ENCODE peak calls at places on chromosomes 4 and X, in four cellular contexts. One of them, this sample, is unnamed.

GRCh38 chr4:173169428-173170209 is 1.0 kb downstream of the GALNT7 start:
- DNase-seq in iris pigment epithelial cell: peak
- DNase-seq in stimulated activated CD8-positive, alpha-beta memory T cell treated with anti-CD3 and anti-CD28 coated beads, Interleukin-4, amount 100 ng/mL, for 24 hours: peak
- DNase-seq in activated naive CD4-positive, alpha-beta T cell: peak
- DNase-seq in this sample: peak

GRCh38 chr4:121728798-121729226 is 32.0 kb upstream of the ANXA5 start:
- DNase-seq in iris pigment epithelial cell: peak
- DNase-seq in stimulated activated CD8-positive, alpha-beta memory T cell treated with anti-CD3 and anti-CD28 coated beads, Interleukin-4, amount 100 ng/mL, for 24 hours: no peak
- DNase-seq in activated naive CD4-positive, alpha-beta T cell: no peak
- DNase-seq in this sample: peak

GRCh38 chr4:5963611-5964010 is 54.6 kb downstream of the C4orf50 start:
- DNase-seq in iris pigment epithelial cell: no peak
- DNase-seq in stimulated activated CD8-positive, alpha-beta memory T cell treated with anti-CD3 and anti-CD28 coated beads, Interleukin-4, amount 100 ng/mL, for 24 hours: no peak
- DNase-seq in activated naive CD4-positive, alpha-beta T cell: no peak
- DNase-seq in this sample: no peak

GRCh38 chr4:18020671-18021469 is 685 bp downstream of the LCORL start:
- DNase-seq in iris pigment epithelial cell: peak
- DNase-seq in stimulated activated CD8-positive, alpha-beta memory T cell treated with anti-CD3 and anti-CD28 coated beads, Interleukin-4, amount 100 ng/mL, for 24 hours: no peak
- DNase-seq in activated naive CD4-positive, alpha-beta T cell: peak
- DNase-seq in this sample: peak

GRCh38 chr4:72314869-72315268 is 254.2 kb downstream of the ADAMTS3 start:
- DNase-seq in iris pigment epithelial cell: peak
- DNase-seq in stimulated activated CD8-positive, alpha-beta memory T cell treated with anti-CD3 and anti-CD28 coated beads, Interleukin-4, amount 100 ng/mL, for 24 hours: no peak
- DNase-seq in activated naive CD4-positive, alpha-beta T cell: no peak
- DNase-seq in this sample: peak

GRCh38 chr4:7073526-7074390 is 5.9 kb upstream of the GRPEL1 start:
- DNase-seq in iris pigment epithelial cell: peak
- DNase-seq in stimulated activated CD8-positive, alpha-beta memory T cell treated with anti-CD3 and anti-CD28 coated beads, Interleukin-4, amount 100 ng/mL, for 24 hours: no peak
- DNase-seq in activated naive CD4-positive, alpha-beta T cell: no peak
- DNase-seq in this sample: peak

GRCh38 chrX:40485973-40486372 is 94.8 kb upstream of the ATP6AP2 start:
- DNase-seq in iris pigment epithelial cell: no peak
- DNase-seq in stimulated activated CD8-positive, alpha-beta memory T cell treated with anti-CD3 and anti-CD28 coated beads, Interleukin-4, amount 100 ng/mL, for 24 hours: no peak
- DNase-seq in activated naive CD4-positive, alpha-beta T cell: no peak
- DNase-seq in this sample: no peak

GRCh38 chr4:6278801-6279197 is 9.1 kb downstream of the WFS1 start:
- DNase-seq in iris pigment epithelial cell: peak
- DNase-seq in stimulated activated CD8-positive, alpha-beta memory T cell treated with anti-CD3 and anti-CD28 coated beads, Interleukin-4, amount 100 ng/mL, for 24 hours: no peak
- DNase-seq in activated naive CD4-positive, alpha-beta T cell: no peak
- DNase-seq in this sample: peak

GRCh38 chr4:23889814-23890269 is at the start of gene PPARGC1A:
- DNase-seq in iris pigment epithelial cell: peak
- DNase-seq in stimulated activated CD8-positive, alpha-beta memory T cell treated with anti-CD3 and anti-CD28 coated beads, Interleukin-4, amount 100 ng/mL, for 24 hours: no peak
- DNase-seq in activated naive CD4-positive, alpha-beta T cell: no peak
- DNase-seq in this sample: peak

GRCh38 chr4:163193717-163194116 is 27.0 kb upstream of the NAF1 start:
- DNase-seq in iris pigment epithelial cell: no peak
- DNase-seq in stimulated activated CD8-positive, alpha-beta memory T cell treated with anti-CD3 and anti-CD28 coated beads, Interleukin-4, amount 100 ng/mL, for 24 hours: no peak
- DNase-seq in activated naive CD4-positive, alpha-beta T cell: no peak
- DNase-seq in this sample: no peak

GRCh38 chrX:154412468-154412867 is 1.1 kb downstream of the TAFAZZIN start:
- DNase-seq in iris pigment epithelial cell: no peak
- DNase-seq in stimulated activated CD8-positive, alpha-beta memory T cell treated with anti-CD3 and anti-CD28 coated beads, Interleukin-4, amount 100 ng/mL, for 24 hours: no peak
- DNase-seq in activated naive CD4-positive, alpha-beta T cell: no peak
- DNase-seq in this sample: peak

GRCh38 chr4:10153161-10153560 is 36.6 kb upstream of the WDR1 start:
- DNase-seq in iris pigment epithelial cell: no peak
- DNase-seq in stimulated activated CD8-positive, alpha-beta memory T cell treated with anti-CD3 and anti-CD28 coated beads, Interleukin-4, amount 100 ng/mL, for 24 hours: no peak
- DNase-seq in activated naive CD4-positive, alpha-beta T cell: no peak
- DNase-seq in this sample: no peak

GRCh38 chr4:30945586-30945985 is 225.4 kb downstream of the PCDH7 start:
- DNase-seq in iris pigment epithelial cell: peak
- DNase-seq in stimulated activated CD8-positive, alpha-beta memory T cell treated with anti-CD3 and anti-CD28 coated beads, Interleukin-4, amount 100 ng/mL, for 24 hours: no peak
- DNase-seq in activated naive CD4-positive, alpha-beta T cell: no peak
- DNase-seq in this sample: no peak

GRCh38 chr4:126405369-126405982 is 1090.7 kb downstream of the FAT4 start:
- DNase-seq in iris pigment epithelial cell: peak
- DNase-seq in stimulated activated CD8-positive, alpha-beta memory T cell treated with anti-CD3 and anti-CD28 coated beads, Interleukin-4, amount 100 ng/mL, for 24 hours: no peak
- DNase-seq in activated naive CD4-positive, alpha-beta T cell: no peak
- DNase-seq in this sample: peak